ENCODE peak calls at places on chromosomes 2 and 18, in eight cellular contexts. F is aorta; V is ELR; M is stimulated activated CD4-positive, alpha-beta T cell treated with anti-CD3 and anti-CD28 coated beads, Interleukin-12 subunit alpha, Interleukin-12 subunit beta, amount 100 ng/mL, for 4 hours; I is fibroblast of mammary gland; Q is neural progenitor cell; H is CD4-positive, alpha-beta T cell; S is stimulated activated CD8-positive, alpha-beta memory T cell treated with anti-CD3 and anti-CD28 coated beads, Interleukin-2, amount 100 ng/mL, for 48 hours. X is an unnamed sample.

GRCh38 chr2:8440029-8440778 is 241.7 kb upstream of the ID2 start:
- DNase-seq in V (no peak), Q (no peak), H (no peak), M (no peak), I (no peak), S (no peak), F (no peak), X (no peak)

GRCh38 chr2:168545439-168546082 is 89.5 kb downstream of the CERS6 start:
- DNase-seq in Q (peak), F (no peak), S (no peak), M (no peak), I (peak), H (no peak), V (peak), X (peak)

GRCh38 chr18:79874553-79875530 is 76.6 kb downstream of the SLC66A2 start:
- DNase-seq in S (no peak), V (no peak), I (no peak), M (no peak), H (no peak), Q (no peak), F (no peak), X (no peak)

GRCh38 chr2:182897137-182897536 is 30.7 kb upstream of the FRZB start:
- DNase-seq in F (no peak), S (no peak), M (no peak), V (peak), Q (no peak), H (no peak), I (peak), X (no peak)

GRCh38 chr2:36663851-36664715 is 32.4 kb upstream of the VIT start:
- DNase-seq in V (peak), I (peak), F (no peak), M (no peak), Q (peak), H (no peak), S (no peak), X (peak)

GRCh38 chr18:12497296-12497695 is 89.6 kb downstream of the PRELID3A start:
- DNase-seq in Q (no peak), H (no peak), I (no peak), F (no peak), S (no peak), M (no peak), V (no peak), X (no peak)

GRCh38 chr2:168439536-168439935 is 16.5 kb upstream of the CERS6 start:
- DNase-seq in H (no peak), V (peak), I (peak), Q (no peak), F (no peak), S (no peak), M (no peak), X (peak)

GRCh38 chr2:133642831-133643230 is 74.6 kb upstream of the NCKAP5 start:
- DNase-seq in S (no peak), M (no peak), V (no peak), F (no peak), Q (no peak), I (no peak), H (no peak), X (no peak)

GRCh38 chr2:239625913-239626734 is 225.3 kb upstream of the HDAC4 start:
- DNase-seq in M (no peak), F (no peak), V (no peak), Q (no peak), S (no peak), I (no peak), H (no peak), X (no peak)

GRCh38 chr2:152336854-152337510 is 2.0 kb downstream of the FMNL2 start:
- DNase-seq in M (no peak), V (peak), S (no peak), I (peak), Q (peak), F (no peak), H (no peak), X (peak)

GRCh38 chr2:29066271-29066860 is 8.0 kb downstream of the PCARE start:
- DNase-seq in Q (no peak), V (no peak), S (no peak), F (no peak), M (no peak), H (no peak), I (peak), X (no peak)

GRCh38 chr2:172083725-172084483 is 1.4 kb upstream of the DLX1 start:
- DNase-seq in M (peak), I (no peak), Q (peak), V (peak), H (no peak), S (no peak), F (peak), X (peak)

GRCh38 chr2:100655936-100656534 is 93.2 kb downstream of the PDCL3 start:
- DNase-seq in I (no peak), V (no peak), H (no peak), Q (no peak), S (no peak), M (no peak), F (no peak), X (no peak)